ENCODE peak calls at places on chromosomes 1 and 21, in four cellular contexts. One of them, this sample, is unnamed.

GRCh38 chr1:72557446-72558049 is 275.2 kb upstream of the NEGR1 start:
- DNase-seq in keratinocyte: no peak
- DNase-seq in endothelial cell of umbilical vein: peak; percentile 55
- DNase-seq in K562: no peak
- DNase-seq in this sample: peak; percentile 2

GRCh38 chr1:18565321-18565720 is 65.3 kb upstream of the PAX7 start:
- DNase-seq in K562: no peak
- DNase-seq in endothelial cell of umbilical vein: no peak
- DNase-seq in keratinocyte: no peak
- DNase-seq in this sample: no peak

GRCh38 chr1:185400057-185400456 is 83.0 kb upstream of the IVNS1ABP start:
- DNase-seq in endothelial cell of umbilical vein: no peak
- DNase-seq in K562: no peak
- DNase-seq in keratinocyte: peak; percentile 52
- DNase-seq in this sample: peak; percentile 81

GRCh38 chr1:58837886-58838285 is 54.0 kb upstream of the JUN start:
- DNase-seq in endothelial cell of umbilical vein: no peak
- DNase-seq in keratinocyte: no peak
- DNase-seq in K562: no peak
- DNase-seq in this sample: no peak

GRCh38 chr1:30889506-30889905 is 19.1 kb downstream of the SDC3 start:
- DNase-seq in K562: no peak
- DNase-seq in keratinocyte: no peak
- DNase-seq in endothelial cell of umbilical vein: no peak
- DNase-seq in this sample: peak; percentile 68

GRCh38 chr21:39904457-39904856 is 37.2 kb downstream of the PCP4 start:
- DNase-seq in keratinocyte: no peak
- DNase-seq in K562: no peak
- DNase-seq in endothelial cell of umbilical vein: no peak
- DNase-seq in this sample: no peak

GRCh38 chr1:25727026-25727818 is 72.8 kb upstream of the SELENON start:
- DNase-seq in endothelial cell of umbilical vein: no peak
- DNase-seq in K562: no peak
- DNase-seq in keratinocyte: no peak
- DNase-seq in this sample: peak; percentile 49

GRCh38 chr1:229209816-229210215 is 61.1 kb upstream of the RAB4A start:
- DNase-seq in endothelial cell of umbilical vein: no peak
- DNase-seq in K562: no peak
- DNase-seq in keratinocyte: no peak
- DNase-seq in this sample: peak; percentile 96

GRCh38 chr1:115874929-115875328 is 34.0 kb upstream of the NHLH2 start:
- DNase-seq in keratinocyte: no peak
- DNase-seq in K562: no peak
- DNase-seq in endothelial cell of umbilical vein: no peak
- DNase-seq in this sample: peak; percentile 47

GRCh38 chr21:42471206-42471605 is 24.8 kb downstream of the RSPH1 start:
- DNase-seq in K562: no peak
- DNase-seq in keratinocyte: no peak
- DNase-seq in endothelial cell of umbilical vein: no peak
- DNase-seq in this sample: no peak

GRCh38 chr21:34268493-34268892 is 95.3 kb upstream of the KCNE2 start:
- DNase-seq in endothelial cell of umbilical vein: no peak
- DNase-seq in keratinocyte: no peak
- DNase-seq in K562: no peak
- DNase-seq in this sample: no peak
- H3K9me1 ChIP-seq in endothelial cell of umbilical vein: no peaks in the 10 kb centered on the region
- H3K9me1 ChIP-seq in keratinocyte: no peaks in the 10 kb centered on the region
- H3K9me1 ChIP-seq in K562: no peaks in the 10 kb centered on the region
- H3K9me1 ChIP-seq in this sample: no peaks in the 10 kb centered on the region

DNA sequence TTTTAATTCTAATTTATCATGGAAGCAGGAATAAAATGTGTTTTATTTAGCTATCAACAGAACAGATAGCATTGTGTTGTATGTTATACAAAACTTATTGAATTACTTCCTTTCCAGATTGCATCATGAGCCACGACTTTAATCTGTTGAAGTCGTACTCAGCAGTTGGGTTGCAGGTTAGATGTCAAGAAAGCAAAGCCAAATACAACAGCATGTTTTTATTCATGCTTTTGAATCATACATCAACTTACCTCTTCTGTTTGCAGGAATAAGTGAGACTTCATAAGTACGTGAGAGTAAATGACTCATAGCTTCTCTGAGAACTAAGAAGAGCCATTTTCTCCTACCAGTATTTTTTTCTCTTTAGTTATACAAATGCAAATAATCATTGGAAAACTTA is 110.8 kb upstream of the ADGRL4 start:
- DNase-seq in K562: no peak
- DNase-seq in keratinocyte: no peak
- DNase-seq in endothelial cell of umbilical vein: peak; percentile 21
- DNase-seq in this sample: peak; percentile 42
- H3K9me1 ChIP-seq in K562: no peaks in the 10 kb centered on the region
- H3K9me1 ChIP-seq in keratinocyte: no peaks in the 10 kb centered on the region
- H3K9me1 ChIP-seq in endothelial cell of umbilical vein: no peaks in the 10 kb centered on the region
- H3K9me1 ChIP-seq in this sample: no peaks in the 10 kb centered on the region

GRCh38 chr1:155064109-155064812 is 721 bp downstream of the EFNA4 start:
- DNase-seq in K562: no peak
- DNase-seq in endothelial cell of umbilical vein: peak; percentile 54
- DNase-seq in keratinocyte: no peak
- DNase-seq in this sample: peak; percentile 29

GRCh38 chr1:155062151-155062686 is 1.3 kb upstream of the EFNA4 start:
- DNase-seq in K562: no peak
- DNase-seq in keratinocyte: no peak
- DNase-seq in endothelial cell of umbilical vein: no peak
- DNase-seq in this sample: no peak

GRCh38 chr1:155063550-155064108 is at the start of gene EFNA4:
- DNase-seq in K562: peak; percentile 91
- DNase-seq in endothelial cell of umbilical vein: peak; percentile 89
- DNase-seq in keratinocyte: no peak
- DNase-seq in this sample: peak; percentile 80

GRCh38 chr1:155061381-155062150 is 2.0 kb upstream of the EFNA4 start:
- DNase-seq in endothelial cell of umbilical vein: peak; percentile 78
- DNase-seq in K562: peak; percentile 80
- DNase-seq in keratinocyte: no peak
- DNase-seq in this sample: peak; percentile 78

GRCh38 chr1:155062702-155063411 is 683 bp upstream of the EFNA4 start:
- DNase-seq in K562: peak; percentile 74
- DNase-seq in endothelial cell of umbilical vein: no peak
- DNase-seq in keratinocyte: no peak
- DNase-seq in this sample: peak; percentile 33
- H3K9me1 ChIP-seq in K562: peaks cover 7% of the 10 kb centered on the region
- H3K9me1 ChIP-seq in endothelial cell of umbilical vein: no peaks in the 10 kb centered on the region
- H3K9me1 ChIP-seq in keratinocyte: no peaks in the 10 kb centered on the region
- H3K9me1 ChIP-seq in this sample: peaks cover 3% of the 10 kb centered on the region

DNA sequence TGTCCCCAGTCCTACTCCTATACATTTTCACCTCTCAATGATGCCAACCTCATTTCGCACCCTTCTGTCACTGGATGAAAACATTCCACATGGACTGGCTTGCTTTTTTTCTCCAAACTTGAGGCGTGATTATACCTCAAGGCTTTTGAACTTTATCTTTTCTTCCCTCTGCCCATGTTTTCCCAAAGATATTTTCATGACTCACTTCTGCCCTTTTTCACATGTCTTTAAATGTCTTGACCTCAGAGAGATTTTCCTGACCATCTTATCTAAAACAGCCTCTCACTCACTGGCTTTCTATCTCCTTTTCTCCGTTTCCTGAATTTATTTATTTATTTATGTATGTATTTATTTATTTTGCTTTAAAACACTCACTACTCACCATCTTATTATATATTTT is 659.1 kb downstream of the PTPRC start:
- DNase-seq in keratinocyte: no peak
- DNase-seq in K562: no peak
- DNase-seq in endothelial cell of umbilical vein: peak; percentile 29
- DNase-seq in this sample: no peak
- H3K9me1 ChIP-seq in keratinocyte: no peaks in the 10 kb centered on the region
- H3K9me1 ChIP-seq in K562: no peaks in the 10 kb centered on the region
- H3K9me1 ChIP-seq in endothelial cell of umbilical vein: no peaks in the 10 kb centered on the region
- H3K9me1 ChIP-seq in this sample: no peaks in the 10 kb centered on the region

GRCh38 chr1:236922190-236922589 is 82.1 kb downstream of the MT1HL1 start:
- DNase-seq in K562: no peak
- DNase-seq in keratinocyte: no peak
- DNase-seq in endothelial cell of umbilical vein: no peak
- DNase-seq in this sample: no peak
- H3K9me1 ChIP-seq in K562: no peaks in the 10 kb centered on the region
- H3K9me1 ChIP-seq in keratinocyte: no peaks in the 10 kb centered on the region
- H3K9me1 ChIP-seq in endothelial cell of umbilical vein: no peaks in the 10 kb centered on the region
- H3K9me1 ChIP-seq in this sample: no peaks in the 10 kb centered on the region

GRCh38 chr21:44912158-44912473 is 8.6 kb downstream of the ITGB2 start:
- DNase-seq in K562: no peak
- DNase-seq in endothelial cell of umbilical vein: no peak
- DNase-seq in keratinocyte: no peak
- DNase-seq in this sample: no peak
- H3K9me1 ChIP-seq in K562: no peaks in the 10 kb centered on the region
- H3K9me1 ChIP-seq in endothelial cell of umbilical vein: no peaks in the 10 kb centered on the region
- H3K9me1 ChIP-seq in keratinocyte: no peaks in the 10 kb centered on the region
- H3K9me1 ChIP-seq in this sample: no peaks in the 10 kb centered on the region

GRCh38 chr1:28112388-28113311 is 24.2 kb upstream of the EYA3 start:
- DNase-seq in keratinocyte: no peak
- DNase-seq in endothelial cell of umbilical vein: peak; percentile 70
- DNase-seq in K562: peak; percentile 66
- DNase-seq in this sample: peak; percentile 93
- H3K9me1 ChIP-seq in keratinocyte: no peaks in the 10 kb centered on the region
- H3K9me1 ChIP-seq in endothelial cell of umbilical vein: no peaks in the 10 kb centered on the region
- H3K9me1 ChIP-seq in K562: no peaks in the 10 kb centered on the region
- H3K9me1 ChIP-seq in this sample: peaks cover 6% of the 10 kb centered on the region